ENCODE peak calls at places on chromosome 13, in seven cellular contexts. Y is ovary, U is ascending aorta, O is testis, L is tibial nerve, I is iPS DF 6.9, C is neuronal stem cell. Z is an unnamed sample.

GRCh38 chr13:105587786-105588185 is 947.7 kb downstream of the EFNB2 start:
- DNase-seq in O (no peak), C (no peak), U (no peak), L (no peak), I (no peak), Y (no peak), Z (no peak)

GRCh38 chr13:77810430-77810829 is 108.2 kb downstream of the EDNRB start:
- DNase-seq in C (no peak), I (no peak), L (no peak), O (no peak), U (no peak), Y (no peak), Z (no peak)

GRCh38 chr13:98303858-98304257 is 126.8 kb upstream of the RNF113B start:
- DNase-seq in C (no peak), O (no peak), I (no peak), Y (no peak), U (no peak), L (no peak), Z (no peak)

GRCh38 chr13:105972306-105972721 is 563.1 kb downstream of the EFNB2 start:
- DNase-seq in L (no peak), I (no peak), U (no peak), C (no peak), Y (no peak), O (no peak), Z (no peak)

GRCh38 chr13:97257800-97258799 is 36.0 kb downstream of the MBNL2 start:
- DNase-seq in U (peak; percentile 87), O (no peak), Y (no peak), L (peak; percentile 61), I (no peak), C (no peak), Z (no peak)

GRCh38 chr13:22915442-22916082 is 265.2 kb upstream of the SGCG start:
- DNase-seq in U (no peak), Y (peak; percentile 67), C (peak; percentile 52), O (peak; percentile 89), I (peak; percentile 41), L (no peak), Z (no peak)

GRCh38 chr13:99432637-99433542 is 68.4 kb upstream of the TM9SF2 start:
- DNase-seq in U (peak; percentile 86), L (peak; percentile 69), Y (peak; percentile 54), C (peak; percentile 49), I (no peak), O (peak; percentile 62), Z (peak; percentile 79)

GRCh38 chr13:39676315-39676876 is 20.9 kb downstream of the COG6 start:
- DNase-seq in I (peak; percentile 9), Y (no peak), U (no peak), L (peak; percentile 73), O (peak; percentile 46), C (peak; percentile 15), Z (no peak)

GRCh38 chr13:94656766-94657165 is 55.1 kb downstream of the GPR180 start:
- DNase-seq in C (no peak), O (no peak), L (no peak), U (no peak), Y (no peak), I (no peak), Z (no peak)

GRCh38 chr13:76991432-76991795 is 467 bp upstream of the CLN5 start:
- DNase-seq in Y (no peak), U (no peak), C (peak; percentile 4), I (no peak), L (no peak), O (peak; percentile 34), Z (peak; percentile 59)

GRCh38 chr13:110428281-110428680 is 121.2 kb downstream of the COL4A2 start:
- DNase-seq in U (no peak), C (no peak), L (no peak), O (no peak), Y (no peak), I (no peak), Z (no peak)

GRCh38 chr13:42101821-42102580 is 53.6 kb downstream of the DGKH start:
- DNase-seq in O (no peak), U (no peak), L (no peak), Y (no peak), I (no peak), C (no peak), Z (no peak)

GRCh38 chr13:112072531-112073244 is 5.7 kb downstream of the SOX1 start:
- DNase-seq in L (no peak), U (no peak), Y (no peak), O (no peak), C (peak; percentile 83), I (no peak), Z (no peak)

GRCh38 chr13:112071902-112072530 is 5.1 kb downstream of the SOX1 start:
- DNase-seq in I (no peak), U (no peak), L (no peak), Y (no peak), C (no peak), O (no peak), Z (no peak)

GRCh38 chr13:112069727-112070300 is 2.9 kb downstream of the SOX1 start:
- DNase-seq in O (no peak), C (no peak), L (no peak), Y (no peak), I (no peak), U (no peak), Z (no peak)

GRCh38 chr13:112069063-112069726 is 2.2 kb downstream of the SOX1 start:
- DNase-seq in Y (no peak), U (no peak), I (no peak), O (no peak), C (no peak), L (no peak), Z (no peak)

GRCh38 chr13:112071011-112071901 is 4.3 kb downstream of the SOX1 start:
- DNase-seq in C (no peak), L (no peak), I (no peak), U (no peak), Y (no peak), O (no peak), Z (no peak)
- H3K27me3 ChIP-seq in C (no peaks in the 10 kb centered on the region), L (peaks cover 7% of the 10 kb centered on the region), I (peaks cover 60% of the 10 kb centered on the region), U (peaks cover 10% of the 10 kb centered on the region), Y (no peaks in the 10 kb centered on the region), O (peaks cover 7% of the 10 kb centered on the region), Z (peaks cover 75% of the 10 kb centered on the region)

GRCh38 chr13:28497143-28497876 is 2.4 kb upstream of the FLT1 start:
- DNase-seq in Y (no peak), O (no peak), I (no peak), U (no peak), L (no peak), C (no peak), Z (no peak)
- H3K27me3 ChIP-seq in Y (no peaks in the 10 kb centered on the region), O (no peaks in the 10 kb centered on the region), I (no peaks in the 10 kb centered on the region), U (peaks cover 3% of the 10 kb centered on the region), L (no peaks in the 10 kb centered on the region), C (peaks cover 89% of the 10 kb centered on the region), Z (peaks cover 41% of the 10 kb centered on the region)

DNA sequence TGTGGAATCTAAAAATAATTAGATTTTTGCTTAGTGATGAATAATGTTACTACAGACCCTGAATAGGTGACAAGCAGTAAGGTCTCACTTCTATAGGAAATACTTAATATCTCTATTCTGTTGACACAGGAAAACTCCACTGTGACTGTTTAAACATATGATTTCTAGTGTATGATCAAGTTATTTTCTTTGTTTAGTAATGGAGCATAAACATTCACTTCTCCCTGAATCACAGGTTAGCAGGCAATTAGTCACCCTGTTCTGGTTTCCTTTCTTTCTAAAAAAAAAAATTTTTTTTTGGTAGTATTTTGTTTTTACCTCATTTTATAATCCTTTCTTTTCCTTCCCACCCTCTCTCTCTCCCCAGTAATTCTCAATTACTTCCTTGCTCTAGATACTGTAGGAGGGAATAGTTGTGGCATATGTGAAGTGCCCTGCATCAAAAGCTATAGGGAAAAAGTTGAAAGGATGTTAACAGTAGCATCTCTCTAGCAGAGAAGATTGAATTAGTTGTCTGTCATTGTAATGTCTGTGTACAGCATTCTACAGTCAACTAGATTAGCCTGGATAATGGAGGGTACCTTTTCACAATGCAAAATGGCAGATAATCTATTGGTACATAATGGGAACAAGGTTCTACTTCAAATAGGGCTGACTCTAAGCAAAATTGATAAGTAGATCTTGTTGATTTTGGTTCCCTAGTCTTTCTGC is 3.5 kb downstream of the HS6ST3 start:
- DNase-seq in I (no peak), C (no peak), O (no peak), U (no peak), Y (no peak), L (no peak), Z (no peak)
- H3K27me3 ChIP-seq in I (peaks cover 23% of the 10 kb centered on the region), C (peaks cover 77% of the 10 kb centered on the region), O (no peaks in the 10 kb centered on the region), U (no peaks in the 10 kb centered on the region), Y (no peaks in the 10 kb centered on the region), L (no peaks in the 10 kb centered on the region), Z (peaks cover 49% of the 10 kb centered on the region)

GRCh38 chr13:112117258-112117954 is 50.5 kb downstream of the SOX1 start:
- DNase-seq in C (no peak), L (no peak), O (no peak), U (no peak), I (no peak), Y (no peak), Z (no peak)
- H3K27me3 ChIP-seq in C (no peaks in the 10 kb centered on the region), L (no peaks in the 10 kb centered on the region), O (no peaks in the 10 kb centered on the region), U (no peaks in the 10 kb centered on the region), I (no peaks in the 10 kb centered on the region), Y (no peaks in the 10 kb centered on the region), Z (peaks cover 4% of the 10 kb centered on the region)

GRCh38 chr13:102648046-102648445 is 46.8 kb downstream of the METTL21C start:
- DNase-seq in L (no peak), O (no peak), U (no peak), Y (no peak), C (no peak), I (no peak), Z (no peak)

GRCh38 chr13:102651892-102652291 is 43.0 kb downstream of the METTL21C start:
- DNase-seq in I (no peak), Y (no peak), L (no peak), C (no peak), U (no peak), O (no peak), Z (no peak)

GRCh38 chr13:102654786-102655185 is 40.1 kb downstream of the METTL21C start:
- DNase-seq in I (no peak), L (no peak), Y (no peak), C (peak; percentile 11), O (no peak), U (no peak), Z (no peak)

GRCh38 chr13:102651392-102651791 is 43.5 kb downstream of the METTL21C start:
- DNase-seq in Y (no peak), I (no peak), U (no peak), C (no peak), O (no peak), L (no peak), Z (no peak)

DNA sequence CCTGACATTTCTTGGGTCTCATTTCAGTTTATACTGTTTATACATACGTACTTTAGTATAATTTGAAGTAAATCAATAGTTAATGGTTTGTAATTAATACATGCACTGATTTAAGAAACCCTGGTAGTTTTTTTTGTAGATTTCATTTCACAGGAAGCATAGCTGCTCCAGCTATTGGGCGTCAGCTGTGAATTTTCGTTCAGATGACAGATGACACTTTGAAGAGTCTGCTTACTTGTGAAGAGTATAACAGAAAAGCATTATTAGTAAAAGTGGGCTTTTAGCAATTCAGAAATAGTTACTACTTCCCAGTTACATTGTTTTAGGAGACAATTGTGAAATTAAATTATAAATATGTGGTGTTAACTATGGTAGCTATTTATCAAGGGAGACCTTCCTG is 44.4 kb downstream of the METTL21C start:
- DNase-seq in O (no peak), I (no peak), Y (no peak), U (no peak), C (no peak), L (no peak), Z (no peak)
- H3K27me3 ChIP-seq in O (no peaks in the 10 kb centered on the region), I (no peaks in the 10 kb centered on the region), Y (no peaks in the 10 kb centered on the region), U (no peaks in the 10 kb centered on the region), C (no peaks in the 10 kb centered on the region), L (no peaks in the 10 kb centered on the region), Z (no peaks in the 10 kb centered on the region)

GRCh38 chr13:112068531-112069062 is 1.6 kb downstream of the SOX1 start:
- DNase-seq in L (no peak), Y (no peak), I (no peak), U (no peak), O (no peak), C (no peak), Z (no peak)
- H3K27me3 ChIP-seq in L (peaks cover 7% of the 10 kb centered on the region), Y (no peaks in the 10 kb centered on the region), I (peaks cover 64% of the 10 kb centered on the region), U (peaks cover 10% of the 10 kb centered on the region), O (peaks cover 7% of the 10 kb centered on the region), C (no peaks in the 10 kb centered on the region), Z (peaks cover 73% of the 10 kb centered on the region)

Z was measured in CD4-positive, alpha-beta T cell.